ENCODE peak calls at places on chromosome 17, in four cellular contexts. G is AG04450, F is breast epithelium, P is body of pancreas. C is an unnamed sample. For H3K9me3, the result is how much of the 10 kb centered on the place peaks cover.

GRCh38 chr17:238071-238963 is 56.9 kb upstream of the DOC2B start:
- DNase-seq in G (no peak), F (no peak), P (no peak), C (no peak)

GRCh38 chr17:6427284-6427781 is 7.6 kb downstream of the AIPL1 start:
- DNase-seq in G (no peak), F (no peak), P (no peak), C (no peak)

GRCh38 chr17:81097134-81097942 is 62.4 kb downstream of the BAIAP2 start:
- DNase-seq in G (peak), F (peak), P (peak), C (peak)

GRCh38 chr17:3890082-3890892 is 2.6 kb downstream of the CAMKK1 start:
- DNase-seq in G (peak), F (peak), P (peak), C (peak)

GRCh38 chr17:15966183-15966878 is 21.4 kb downstream of the ADORA2B start:
- DNase-seq in G (no peak), F (no peak), P (peak), C (no peak)

GRCh38 chr17:42010898-42011516 is 6.2 kb downstream of the DNAJC7 start:
- DNase-seq in G (no peak), F (no peak), P (peak), C (no peak)

GRCh38 chr17:35051579-35052239 is 11.8 kb downstream of the RFFL start:
- DNase-seq in G (no peak), F (no peak), P (no peak), C (no peak)

GRCh38 chr17:80319999-80320344 is 59.3 kb downstream of the RNF213 start:
- DNase-seq in G (no peak), F (no peak), P (no peak), C (no peak)

GRCh38 chr17:75759457-75759856 is 5.5 kb downstream of the GALK1 start:
- DNase-seq in G (no peak), F (no peak), P (no peak), C (no peak)

GRCh38 chr17:5110816-5111215 is 862 bp downstream of the ZNF232 start:
- DNase-seq in G (no peak), F (no peak), P (no peak), C (no peak)
- H3K9me3 ChIP-seq in G (under half), F (under half), P (under half), C (under half)

GRCh38 chr17:44095647-44096496 is 25.3 kb downstream of the G6PC3 start:
- DNase-seq in G (peak), F (no peak), P (peak), C (peak)
- TF ChIP-seq CTCF in G (peak), F (no peak), P (no peak), C (peak)

GRCh38 chr17:61699694-61700093 is 108.7 kb upstream of the NACA2 start:
- DNase-seq in G (no peak), F (no peak), P (no peak), C (no peak)

GRCh38 chr17:61702450-61702849 is 111.4 kb upstream of the NACA2 start:
- DNase-seq in G (no peak), F (no peak), P (no peak), C (no peak)

GRCh38 chr17:61700252-61700651 is 109.2 kb upstream of the NACA2 start:
- DNase-seq in G (no peak), F (no peak), P (no peak), C (no peak)

GRCh38 chr17:61701978-61702377 is 111.0 kb upstream of the NACA2 start:
- DNase-seq in G (no peak), F (no peak), P (no peak), C (no peak)

GRCh38 chr17:61701334-61701733 is 110.3 kb upstream of the NACA2 start:
- DNase-seq in G (no peak), F (no peak), P (no peak), C (no peak)
- H3K9me3 ChIP-seq in G (under half), F (under half), P (under half), C (under half)

GRCh38 chr17:2395258-2396170 is 5.3 kb downstream of the MNT start:
- DNase-seq in G (no peak), F (no peak), P (peak), C (no peak)
- TF ChIP-seq CTCF in G (no peak), F (no peak), P (no peak), C (no peak)

C was measured in uterus.